ENCODE peak calls at places on chromosomes 4 and X, in five cellular contexts. W is NCI-H446; O is ecto neural progenitor cell; L is upper lobe of right lung; A is activated T-cell treated with anti-CD3 and anti-CD28 coated beads, Interleukin-2, amount 50 U/mL, for 72 hours. K is an unnamed sample.

GRCh38 chrX:368811-369562 is 17.7 kb downstream of the PPP2R3B start:
- DNase-seq in W (no peak), O (peak), L (no peak), A (no peak), K (no peak)

GRCh38 chr4:98648602-98649001 is 9.8 kb downstream of the TSPAN5 start:
- DNase-seq in W (no peak), O (no peak), L (no peak), A (no peak), K (no peak)

GRCh38 chr4:118682928-118683327 is 2.3 kb upstream of the METTL14 start:
- DNase-seq in W (peak), O (no peak), L (no peak), A (no peak), K (peak)

GRCh38 chr4:38002451-38003071 is 42.4 kb downstream of the PTTG2 start:
- DNase-seq in W (no peak), O (no peak), L (no peak), A (no peak), K (no peak)

GRCh38 chrX:31038585-31039326 is 33.1 kb downstream of the FTHL17 start:
- DNase-seq in W (no peak), O (no peak), L (no peak), A (peak), K (no peak)

GRCh38 chr4:52841707-52842456 is 20.2 kb upstream of the RASL11B start:
- DNase-seq in W (no peak), O (no peak), L (no peak), A (no peak), K (no peak)

GRCh38 chr4:124433500-124433899 is 279.0 kb downstream of the ANKRD50 start:
- DNase-seq in W (no peak), O (no peak), L (no peak), A (no peak), K (no peak)

GRCh38 chrX:66931713-66932112 is 292.8 kb upstream of the EDA2R start:
- DNase-seq in W (no peak), O (no peak), L (no peak), A (no peak), K (no peak)

GRCh38 chrX:68041110-68041509 is 392.2 kb downstream of the OPHN1 start:
- DNase-seq in W (no peak), O (no peak), L (no peak), A (no peak), K (no peak)

GRCh38 chr4:126742048-126742447 is 890.7 kb upstream of the INTU start:
- DNase-seq in W (no peak), O (no peak), L (no peak), A (no peak), K (no peak)

GRCh38 chr4:184335520-184335919 is 117.8 kb upstream of the ENPP6 start:
- DNase-seq in W (no peak), O (no peak), L (no peak), A (no peak), K (no peak)

GRCh38 chrX:77788050-77788449 is 2.0 kb upstream of the ATRX start:
- DNase-seq in W (no peak), O (no peak), L (no peak), A (no peak), K (no peak)

GRCh38 chr4:87559090-87559837 is 30.1 kb upstream of the SPARCL1 start:
- DNase-seq in W (no peak), O (no peak), L (no peak), A (peak), K (no peak)

GRCh38 chr4:24805036-24805435 is 9.7 kb downstream of the SOD3 start:
- DNase-seq in W (no peak), O (no peak), L (no peak), A (no peak), K (no peak)

GRCh38 chrX:130999360-130999759 is 58.8 kb upstream of the ARHGAP36 start:
- DNase-seq in W (no peak), O (no peak), L (no peak), A (no peak), K (no peak)

K was measured in BJ.